ENCODE peak calls at places on chromosomes 4 and X, in nine cellular contexts. One of them, this sample, is unnamed.

GRCh38 chr4:43357252-43357974 is 464.9 kb downstream of the GRXCR1 start:
- DNase-seq in suprapubic skin: no peak
- DNase-seq in transverse colon: no peak
- DNase-seq in stomach: no peak
- DNase-seq in GM12878: no peak
- DNase-seq in H1: no peak
- DNase-seq in upper lobe of left lung: no peak
- DNase-seq in K562: no peak
- DNase-seq in esophagus muscularis mucosa: no peak
- DNase-seq in this sample: no peak

GRCh38 chr4:2860391-2861348 is 17.0 kb downstream of the ADD1 start:
- DNase-seq in suprapubic skin: no peak
- DNase-seq in transverse colon: no peak
- DNase-seq in stomach: no peak
- DNase-seq in GM12878: no peak
- DNase-seq in H1: no peak
- DNase-seq in upper lobe of left lung: no peak
- DNase-seq in K562: peak
- DNase-seq in esophagus muscularis mucosa: no peak
- DNase-seq in this sample: no peak

GRCh38 chrX:121333942-121334341 is 286.5 kb downstream of the GLUD2 start:
- DNase-seq in suprapubic skin: no peak
- DNase-seq in transverse colon: no peak
- DNase-seq in stomach: no peak
- DNase-seq in GM12878: no peak
- DNase-seq in H1: no peak
- DNase-seq in upper lobe of left lung: no peak
- DNase-seq in K562: no peak
- DNase-seq in esophagus muscularis mucosa: no peak
- DNase-seq in this sample: no peak

GRCh38 chr4:158190736-158191135 is 17.9 kb upstream of the GASK1B start:
- DNase-seq in suprapubic skin: no peak
- DNase-seq in transverse colon: no peak
- DNase-seq in stomach: no peak
- DNase-seq in GM12878: no peak
- DNase-seq in H1: no peak
- DNase-seq in upper lobe of left lung: no peak
- DNase-seq in K562: no peak
- DNase-seq in esophagus muscularis mucosa: no peak
- DNase-seq in this sample: no peak

GRCh38 chr4:153127773-153128494 is 76.3 kb upstream of the TRIM2 start:
- DNase-seq in suprapubic skin: peak
- DNase-seq in transverse colon: peak
- DNase-seq in stomach: peak
- DNase-seq in GM12878: peak
- DNase-seq in H1: peak
- DNase-seq in upper lobe of left lung: peak
- DNase-seq in K562: peak
- DNase-seq in esophagus muscularis mucosa: peak
- DNase-seq in this sample: peak

GRCh38 chr4:83334425-83335241 is at the start of gene HPSE:
- DNase-seq in suprapubic skin: peak
- DNase-seq in transverse colon: peak
- DNase-seq in stomach: peak
- DNase-seq in GM12878: no peak
- DNase-seq in H1: peak
- DNase-seq in upper lobe of left lung: peak
- DNase-seq in K562: peak
- DNase-seq in esophagus muscularis mucosa: peak
- DNase-seq in this sample: peak

GRCh38 chr4:76752911-76753494 is 144.9 kb downstream of the SOWAHB start:
- DNase-seq in suprapubic skin: no peak
- DNase-seq in transverse colon: no peak
- DNase-seq in stomach: no peak
- DNase-seq in GM12878: no peak
- DNase-seq in H1: no peak
- DNase-seq in upper lobe of left lung: no peak
- DNase-seq in K562: no peak
- DNase-seq in esophagus muscularis mucosa: peak
- DNase-seq in this sample: no peak

GRCh38 chrX:69318651-69319305 is 153.5 kb upstream of the PJA1 start:
- DNase-seq in suprapubic skin: no peak
- DNase-seq in transverse colon: no peak
- DNase-seq in stomach: peak
- DNase-seq in GM12878: no peak
- DNase-seq in H1: no peak
- DNase-seq in upper lobe of left lung: no peak
- DNase-seq in K562: no peak
- DNase-seq in esophagus muscularis mucosa: peak
- DNase-seq in this sample: no peak

GRCh38 chr4:164959896-164960295 is 17.6 kb downstream of the TRIM61 start:
- DNase-seq in suprapubic skin: no peak
- DNase-seq in transverse colon: no peak
- DNase-seq in stomach: no peak
- DNase-seq in GM12878: no peak
- DNase-seq in H1: no peak
- DNase-seq in upper lobe of left lung: no peak
- DNase-seq in K562: no peak
- DNase-seq in esophagus muscularis mucosa: no peak
- DNase-seq in this sample: no peak

DNA sequence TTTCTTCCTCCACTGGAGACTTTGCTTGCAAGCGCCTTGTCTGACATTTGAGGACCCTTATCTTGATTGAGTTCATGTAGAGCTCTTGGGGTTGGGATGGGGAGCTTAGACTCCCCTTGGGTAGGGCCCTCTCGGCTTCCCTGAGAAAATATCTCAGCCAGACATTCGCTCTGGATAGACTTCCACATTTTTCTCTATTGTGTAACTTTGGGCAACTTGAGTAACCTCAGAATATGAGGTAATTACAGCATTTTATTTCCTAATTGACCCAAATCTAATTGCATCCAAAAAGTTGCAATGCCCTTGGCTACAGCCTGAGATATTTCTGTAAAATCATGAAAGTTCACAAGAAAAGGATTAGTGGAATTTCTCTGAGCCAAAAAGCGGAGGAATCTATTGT is 102.8 kb upstream of the MXRA5 start:
- DNase-seq in suprapubic skin: no peak
- DNase-seq in transverse colon: no peak
- DNase-seq in stomach: no peak
- DNase-seq in GM12878: no peak
- DNase-seq in H1: no peak
- DNase-seq in upper lobe of left lung: no peak
- DNase-seq in K562: no peak
- DNase-seq in esophagus muscularis mucosa: no peak
- DNase-seq in this sample: no peak
- TF ChIP-seq EP300 in suprapubic skin: no peak
- TF ChIP-seq EP300 in transverse colon: no peak
- TF ChIP-seq EP300 in stomach: no peak
- TF ChIP-seq EP300 in GM12878: no peak
- TF ChIP-seq EP300 in H1: no peak
- TF ChIP-seq EP300 in upper lobe of left lung: no peak
- TF ChIP-seq EP300 in K562: no peak
- TF ChIP-seq EP300 in esophagus muscularis mucosa: no peak
- TF ChIP-seq EP300 in this sample: no peak

GRCh38 chrX:29952016-29952415 is 263.3 kb upstream of the MAGEB2 start:
- DNase-seq in suprapubic skin: no peak
- DNase-seq in transverse colon: no peak
- DNase-seq in stomach: no peak
- DNase-seq in GM12878: no peak
- DNase-seq in H1: no peak
- DNase-seq in upper lobe of left lung: no peak
- DNase-seq in K562: no peak
- DNase-seq in esophagus muscularis mucosa: no peak
- DNase-seq in this sample: no peak

GRCh38 chrX:29947225-29947624 is 268.1 kb upstream of the MAGEB2 start:
- DNase-seq in suprapubic skin: no peak
- DNase-seq in transverse colon: no peak
- DNase-seq in stomach: no peak
- DNase-seq in GM12878: no peak
- DNase-seq in H1: no peak
- DNase-seq in upper lobe of left lung: no peak
- DNase-seq in K562: no peak
- DNase-seq in esophagus muscularis mucosa: no peak
- DNase-seq in this sample: no peak

GRCh38 chrX:29948653-29949052 is 266.7 kb upstream of the MAGEB2 start:
- DNase-seq in suprapubic skin: no peak
- DNase-seq in transverse colon: no peak
- DNase-seq in stomach: no peak
- DNase-seq in GM12878: no peak
- DNase-seq in H1: no peak
- DNase-seq in upper lobe of left lung: no peak
- DNase-seq in K562: no peak
- DNase-seq in esophagus muscularis mucosa: no peak
- DNase-seq in this sample: no peak
- TF ChIP-seq POLR2AphosphoS5 in suprapubic skin: no peak
- TF ChIP-seq POLR2AphosphoS5 in transverse colon: no peak
- TF ChIP-seq POLR2AphosphoS5 in stomach: no peak
- TF ChIP-seq POLR2AphosphoS5 in GM12878: no peak
- TF ChIP-seq POLR2AphosphoS5 in H1: no peak
- TF ChIP-seq POLR2AphosphoS5 in upper lobe of left lung: no peak
- TF ChIP-seq POLR2AphosphoS5 in K562: no peak
- TF ChIP-seq POLR2AphosphoS5 in esophagus muscularis mucosa: no peak
- TF ChIP-seq POLR2AphosphoS5 in this sample: no peak

DNA sequence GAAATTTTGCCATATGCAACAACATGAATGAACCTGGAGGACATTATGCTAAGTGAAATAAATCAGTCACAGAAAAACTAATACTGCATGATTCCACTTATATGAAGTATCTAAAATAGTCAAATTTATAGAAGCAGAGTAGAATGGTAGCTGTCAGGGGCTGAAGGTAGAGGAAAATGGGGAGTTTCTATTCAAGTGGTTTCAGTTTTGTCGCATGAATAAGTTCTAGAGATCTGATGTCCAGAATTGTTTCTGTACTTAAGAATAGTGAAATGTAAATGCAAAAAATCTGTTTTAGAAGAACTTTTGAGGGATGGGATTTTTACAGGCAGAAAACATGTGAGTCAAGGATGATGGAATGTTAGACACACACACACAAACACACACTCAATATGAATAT is 34.1 kb downstream of the SLITRK4 start:
- DNase-seq in suprapubic skin: no peak
- DNase-seq in transverse colon: no peak
- DNase-seq in stomach: no peak
- DNase-seq in GM12878: no peak
- DNase-seq in H1: no peak
- DNase-seq in upper lobe of left lung: no peak
- DNase-seq in K562: no peak
- DNase-seq in esophagus muscularis mucosa: no peak
- DNase-seq in this sample: no peak
- TF ChIP-seq POLR2A in suprapubic skin: no peak
- TF ChIP-seq POLR2A in transverse colon: no peak
- TF ChIP-seq POLR2A in stomach: no peak
- TF ChIP-seq POLR2A in GM12878: no peak
- TF ChIP-seq POLR2A in H1: no peak
- TF ChIP-seq POLR2A in upper lobe of left lung: no peak
- TF ChIP-seq POLR2A in K562: no peak
- TF ChIP-seq POLR2A in esophagus muscularis mucosa: no peak
- TF ChIP-seq POLR2A in this sample: no peak

DNA sequence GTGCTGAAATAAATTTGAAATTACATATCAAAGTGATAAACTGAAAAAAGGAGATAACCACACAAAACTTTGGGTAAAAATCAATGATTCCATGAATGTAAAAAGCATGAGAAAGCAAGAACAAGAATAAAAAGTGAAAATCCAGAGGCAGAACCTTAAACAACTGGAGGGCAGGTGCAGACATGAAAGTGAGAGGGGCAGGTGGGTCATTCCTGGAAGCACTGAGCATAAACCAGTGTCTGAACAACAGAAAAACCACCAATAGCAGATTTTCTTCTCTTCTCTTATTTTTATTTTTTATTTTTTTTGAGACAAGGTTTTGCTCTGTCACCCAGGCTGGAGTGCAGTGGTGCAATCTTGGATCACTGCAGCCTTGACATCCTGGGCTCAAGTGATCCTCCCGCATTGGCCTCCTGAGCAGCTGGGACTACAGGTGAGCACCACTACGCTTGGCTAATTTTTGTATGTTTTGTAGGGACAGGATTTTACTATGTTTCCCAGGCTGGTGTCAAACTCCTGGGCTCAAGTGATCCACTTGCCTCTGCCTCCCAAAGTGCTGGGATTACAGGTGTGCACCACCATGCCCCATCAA is 46.8 kb upstream of the GPR78 start:
- DNase-seq in suprapubic skin: no peak
- DNase-seq in transverse colon: no peak
- DNase-seq in stomach: no peak
- DNase-seq in GM12878: no peak
- DNase-seq in H1: no peak
- DNase-seq in upper lobe of left lung: no peak
- DNase-seq in K562: no peak
- DNase-seq in esophagus muscularis mucosa: no peak
- DNase-seq in this sample: no peak
- TF ChIP-seq EP300 in suprapubic skin: no peak
- TF ChIP-seq EP300 in transverse colon: no peak
- TF ChIP-seq EP300 in stomach: no peak
- TF ChIP-seq EP300 in GM12878: no peak
- TF ChIP-seq EP300 in H1: no peak
- TF ChIP-seq EP300 in upper lobe of left lung: no peak
- TF ChIP-seq EP300 in K562: no peak
- TF ChIP-seq EP300 in esophagus muscularis mucosa: no peak
- TF ChIP-seq EP300 in this sample: no peak

This sample was measured in sigmoid colon.